ENCODE peak calls at places on chromosomes 7 and 10, in four cellular contexts. C is NCI-H1436, V is NCI-H2029, O is NCI-H1092. G is an unnamed sample.

GRCh38 chr7:130390486-130390885 is 10.2 kb downstream of the CPA1 start:
- DNase-seq in C (no peak), V (no peak), O (no peak), G (no peak)

GRCh38 chr10:4691776-4692175 is 134.2 kb upstream of the AKR1E2 start:
- DNase-seq in C (no peak), V (no peak), O (no peak), G (no peak)

GRCh38 chr10:5509691-5510090 is 10.3 kb upstream of the CALML5 start:
- DNase-seq in C (no peak), V (no peak), O (no peak), G (no peak)

GRCh38 chr10:72241853-72242252 is 25.8 kb upstream of the ASCC1 start:
- DNase-seq in C (no peak), V (no peak), O (no peak), G (no peak)

GRCh38 chr10:70987396-70988130 is 99.2 kb upstream of the PCBD1 start:
- DNase-seq in C (no peak), V (no peak), O (no peak), G (no peak)

GRCh38 chr7:35565927-35566326 is 129.0 kb downstream of the HERPUD2 start:
- DNase-seq in C (no peak), V (peak), O (no peak), G (no peak)

GRCh38 chr10:4763960-4764428 is 62.0 kb upstream of the AKR1E2 start:
- DNase-seq in C (no peak), V (no peak), O (no peak), G (peak)

GRCh38 chr7:80467069-80467468 is 44.8 kb downstream of the GNAT3 start:
- DNase-seq in C (no peak), V (no peak), O (no peak), G (no peak)

GRCh38 chr7:30788640-30789333 is 17.6 kb downstream of the MINDY4 start:
- DNase-seq in C (no peak), V (no peak), O (no peak), G (no peak)

GRCh38 chr7:11427686-11428273 is 404.2 kb downstream of the THSD7A start:
- DNase-seq in C (peak), V (peak), O (peak), G (peak)

GRCh38 chr7:39592586-39592985 is 26.4 kb downstream of the YAE1 start:
- DNase-seq in C (no peak), V (no peak), O (no peak), G (no peak)

GRCh38 chr10:7362451-7362850 is 48.4 kb downstream of the SFMBT2 start:
- DNase-seq in C (no peak), V (no peak), O (no peak), G (no peak)

GRCh38 chr10:117743517-117743916 is 201.0 kb downstream of the EMX2 start:
- DNase-seq in C (no peak), V (no peak), O (no peak), G (peak)

GRCh38 chr10:6033954-6034353 is 28.2 kb downstream of the IL2RA start:
- DNase-seq in C (no peak), V (no peak), O (no peak), G (no peak)

GRCh38 chr7:111986601-111987000 is 219.6 kb downstream of the DOCK4 start:
- DNase-seq in C (no peak), V (no peak), O (no peak), G (no peak)

GRCh38 chr10:14801693-14802092 is 27.0 kb upstream of the FAM107B start:
- DNase-seq in C (no peak), V (no peak), O (no peak), G (no peak)

GRCh38 chr10:119347181-119347974 is 140.0 kb downstream of the GRK5 start:
- DNase-seq in C (no peak), V (no peak), O (no peak), G (no peak)

GRCh38 chr10:7704360-7704759 is 1.2 kb downstream of the ITIH2 start:
- DNase-seq in C (no peak), V (no peak), O (no peak), G (no peak)

GRCh38 chr7:108146070-108146842 is 16.1 kb upstream of the LAMB4 start:
- DNase-seq in C (peak), V (no peak), O (peak), G (peak)

GRCh38 chr10:95792874-95793285 is 36.9 kb downstream of the ENTPD1 start:
- DNase-seq in C (no peak), V (no peak), O (no peak), G (no peak)